ENCODE peak calls at places on chromosomes 13 and 19, in seven cellular contexts. F is mesenchymal stem cell, I is neuronal stem cell, Q is IMR-90, S is H9, R is H1, M is mesendoderm. T is an unnamed sample.

GRCh38 chr19:15680923-15681322 is 8.0 kb downstream of the CYP4F12 start:
- DNase-seq in S (no peak), I (no peak), R (no peak), F (no peak), M (no peak), Q (no peak), T (no peak)

GRCh38 chr13:25065974-25066770 is 29.8 kb upstream of the PABPC3 start:
- DNase-seq in Q (no peak), M (no peak), I (no peak), S (no peak), F (no peak), R (no peak), T (no peak)

GRCh38 chr13:88068975-88069374 is 397.8 kb downstream of the SLITRK5 start:
- DNase-seq in Q (no peak), F (no peak), R (peak; percentile 41), I (no peak), M (peak; percentile 76), S (peak; percentile 82), T (peak; percentile 17)

GRCh38 chr19:42471554-42472249 is 29.0 kb upstream of the CXCL17 start:
- DNase-seq in I (no peak), M (no peak), Q (peak; percentile 5), R (no peak), F (no peak), S (peak; percentile 60), T (no peak)

GRCh38 chr19:14073232-14073924 is 792 bp downstream of the MISP3 start:
- DNase-seq in M (peak; percentile 72), F (peak; percentile 75), S (peak; percentile 73), I (peak; percentile 75), Q (peak; percentile 82), R (no peak), T (peak; percentile 80)

GRCh38 chr13:48096670-48097069 is 1.8 kb upstream of the MED4 start:
- DNase-seq in R (peak; percentile 27), S (no peak), I (no peak), Q (no peak), F (no peak), M (no peak), T (peak; percentile 19)

GRCh38 chr13:98824376-98825160 is 72.1 kb upstream of the SLC15A1 start:
- DNase-seq in S (no peak), Q (peak; percentile 27), R (no peak), M (no peak), F (no peak), I (no peak), T (no peak)

GRCh38 chr13:47908200-47908902 is 92.7 kb downstream of the SUCLA2 start:
- DNase-seq in Q (peak; percentile 76), R (no peak), S (no peak), I (no peak), M (no peak), F (peak; percentile 24), T (no peak)

GRCh38 chr19:49790866-49791265 is 22.2 kb downstream of the FUZ start:
- DNase-seq in F (no peak), S (no peak), R (no peak), M (no peak), I (no peak), Q (peak; percentile 11), T (no peak)

GRCh38 chr19:9498183-9498902 is at the start of gene ZNF560:
- DNase-seq in Q (peak; percentile 12), I (no peak), M (no peak), F (no peak), S (peak; percentile 28), R (no peak), T (no peak)

GRCh38 chr13:87953381-87953780 is 282.2 kb downstream of the SLITRK5 start:
- DNase-seq in M (no peak), R (no peak), S (no peak), F (no peak), Q (no peak), I (no peak), T (no peak)

GRCh38 chr19:5107432-5108122 is 138.7 kb downstream of the KDM4B start:
- DNase-seq in Q (no peak), R (no peak), F (no peak), I (no peak), M (no peak), S (no peak), T (no peak)

GRCh38 chr19:39679791-39680168 is 24.1 kb downstream of the LGALS16 start:
- DNase-seq in M (no peak), R (no peak), F (no peak), I (no peak), S (no peak), Q (no peak), T (no peak)

GRCh38 chr19:34985249-34986022 is 14.7 kb upstream of the GRAMD1A start:
- DNase-seq in M (no peak), F (no peak), S (peak; percentile 67), I (no peak), Q (peak; percentile 24), R (no peak), T (no peak)

GRCh38 chr13:20847298-20847697 is 55.2 kb downstream of the XPO4 start:
- DNase-seq in S (no peak), F (peak; percentile 48), Q (no peak), I (no peak), R (no peak), M (peak; percentile 79), T (no peak)

GRCh38 chr19:35963514-35963913 is 27.3 kb downstream of the LRFN3 start:
- DNase-seq in R (no peak), Q (peak; percentile 56), F (peak; percentile 68), S (peak; percentile 76), I (peak; percentile 69), M (peak; percentile 76), T (peak; percentile 75)

GRCh38 chr13:77860621-77861020 is 58.0 kb downstream of the EDNRB start:
- DNase-seq in Q (peak; percentile 93), F (peak; percentile 85), I (no peak), S (no peak), M (no peak), R (no peak), T (peak; percentile 31)

GRCh38 chr19:46391296-46392251 is 21.8 kb downstream of the CCDC8 start:
- DNase-seq in M (no peak), F (no peak), S (no peak), R (no peak), Q (no peak), I (no peak), T (no peak)

GRCh38 chr13:110486061-110486780 is 75.3 kb downstream of the RAB20 start:
- DNase-seq in I (peak; percentile 12), Q (no peak), R (no peak), M (peak; percentile 89), F (peak; percentile 57), S (peak; percentile 76), T (no peak)

GRCh38 chr19:35037716-35038622 is 3.6 kb upstream of the HPN start:
- DNase-seq in Q (no peak), M (no peak), F (no peak), S (no peak), I (no peak), R (no peak), T (no peak)

GRCh38 chr13:43564941-43565340 is 221.8 kb downstream of the ENOX1 start:
- DNase-seq in M (no peak), S (no peak), Q (no peak), I (no peak), F (no peak), R (no peak), T (no peak)

GRCh38 chr13:63124863-63125262 is 1709.2 kb upstream of the PCDH20 start:
- DNase-seq in S (no peak), R (no peak), F (peak; percentile 31), M (peak; percentile 10), Q (peak; percentile 60), I (no peak), T (peak; percentile 45)

GRCh38 chr19:35973487-35973886 is 21.5 kb upstream of the SDHAF1 start:
- DNase-seq in R (no peak), S (no peak), F (no peak), Q (no peak), I (no peak), M (no peak), T (no peak)

GRCh38 chr19:54517483-54517882 is 14.9 kb downstream of the LAIR2 start:
- DNase-seq in M (peak; percentile 47), Q (peak; percentile 2), I (peak; percentile 1), S (peak; percentile 29), R (no peak), F (peak; percentile 7), T (peak; percentile 78)

GRCh38 chr13:90615767-90616166 is 731.7 kb upstream of the MIR17HG start:
- DNase-seq in S (no peak), Q (no peak), R (no peak), I (no peak), F (no peak), M (no peak), T (no peak)

GRCh38 chr13:90615236-90615635 is 732.3 kb upstream of the MIR17HG start:
- DNase-seq in F (no peak), R (no peak), Q (no peak), M (no peak), S (no peak), I (no peak), T (no peak)

GRCh38 chr13:90618133-90618532 is 729.4 kb upstream of the MIR17HG start:
- DNase-seq in I (no peak), S (no peak), M (peak; percentile 40), Q (no peak), F (no peak), R (no peak), T (no peak)

DNA sequence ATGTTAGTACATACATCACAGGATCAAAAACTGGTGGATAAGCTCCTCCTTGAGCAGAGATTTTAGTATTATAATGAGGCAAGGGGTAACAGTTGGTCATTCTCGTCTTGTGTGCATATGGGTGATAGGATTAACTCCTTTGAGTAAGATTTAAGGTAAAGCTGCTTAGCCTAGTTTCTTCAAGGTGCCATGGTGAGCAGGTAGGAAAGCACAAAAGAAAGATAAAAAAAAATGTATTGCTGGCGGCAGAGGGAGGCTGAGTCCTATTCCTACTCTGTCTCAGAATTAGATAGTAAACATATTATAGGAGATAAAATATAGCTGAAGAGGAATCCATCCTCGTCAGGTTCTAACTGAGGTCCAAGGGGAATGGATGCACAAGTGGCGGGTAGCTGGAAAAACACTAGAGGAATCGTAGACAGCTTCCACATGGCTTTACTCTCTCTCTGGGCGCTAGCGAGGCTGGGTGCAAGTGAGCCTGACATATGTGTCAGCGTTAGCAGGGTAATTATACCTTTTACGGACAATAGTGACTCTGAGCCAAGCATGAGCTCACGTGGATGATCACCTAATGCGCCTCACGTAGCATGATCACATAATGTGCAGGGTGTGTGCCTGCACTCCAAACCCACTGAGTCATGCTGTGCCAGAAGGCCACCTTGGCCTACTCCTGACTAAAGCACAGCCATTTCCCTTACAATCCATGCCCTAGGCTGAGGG is 734.3 kb upstream of the MIR17HG start:
- DNase-seq in S (no peak), Q (no peak), I (no peak), F (no peak), R (no peak), M (no peak), T (no peak)
- H4K8ac ChIP-seq in S (no peak overlapping the region), Q (no peak overlapping the region), I (no peak overlapping the region), F (no peak overlapping the region), R (no peak overlapping the region), M (no peak overlapping the region), T (no peak overlapping the region)

GRCh38 chr19:1922803-1923202 is 17.6 kb downstream of the ADAT3 start:
- DNase-seq in F (no peak), Q (no peak), M (no peak), I (no peak), R (no peak), S (no peak), T (no peak)
- H4K8ac ChIP-seq in F (no peak overlapping the region), Q (no peak overlapping the region), M (no peak overlapping the region), I (no peak overlapping the region), R (no peak overlapping the region), S (no peak overlapping the region), T (no peak overlapping the region)

GRCh38 chr13:26308250-26308649 is 54.3 kb downstream of the CDK8 start:
- DNase-seq in M (no peak), R (no peak), F (no peak), I (no peak), Q (no peak), S (no peak), T (no peak)
- H4K8ac ChIP-seq in M (no peak overlapping the region), R (no peak overlapping the region), F (no peak overlapping the region), I (no peak overlapping the region), Q (no peak overlapping the region), S (no peak overlapping the region), T (no peak overlapping the region)

GRCh38 chr13:31060655-31061054 is 101.0 kb downstream of the HSPH1 start:
- DNase-seq in S (no peak), M (no peak), Q (no peak), R (no peak), F (no peak), I (no peak), T (no peak)
- H4K8ac ChIP-seq in S (no peak overlapping the region), M (no peak overlapping the region), Q (no peak overlapping the region), R (no peak overlapping the region), F (no peak overlapping the region), I (no peak overlapping the region), T (no peak overlapping the region)

T was measured in trophoblast cell.